ENCODE peak calls at places on chromosomes 2 and 18, in eight cellular contexts. One of them, this sample, is unnamed.

GRCh38 chr2:150472122-150472899 is 15.2 kb downstream of the RND3 start:
- DNase-seq in T-helper 17 cell: no peak
- DNase-seq in cardiac fibroblast: peak
- DNase-seq in activated T-cell treated with anti-CD3 and anti-CD28 coated beads, Interleukin-2, amount 50 U/mL, for 72 hours: no peak
- DNase-seq in CD4-positive, CD25-positive, alpha-beta regulatory T cell: no peak
- DNase-seq in Right ventricle myocardium inferior: peak
- DNase-seq in BJ: peak
- DNase-seq in stimulated activated CD8-positive, alpha-beta memory T cell treated with anti-CD3 and anti-CD28 coated beads, Interleukin-4, amount 100 ng/mL, for 1 hour: no peak
- DNase-seq in this sample: peak

GRCh38 chr18:2883137-2883671 is 36.4 kb downstream of the EMILIN2 start:
- DNase-seq in T-helper 17 cell: no peak
- DNase-seq in cardiac fibroblast: no peak
- DNase-seq in activated T-cell treated with anti-CD3 and anti-CD28 coated beads, Interleukin-2, amount 50 U/mL, for 72 hours: peak
- DNase-seq in CD4-positive, CD25-positive, alpha-beta regulatory T cell: no peak
- DNase-seq in Right ventricle myocardium inferior: no peak
- DNase-seq in BJ: no peak
- DNase-seq in stimulated activated CD8-positive, alpha-beta memory T cell treated with anti-CD3 and anti-CD28 coated beads, Interleukin-4, amount 100 ng/mL, for 1 hour: no peak
- DNase-seq in this sample: no peak

GRCh38 chr18:77749189-77749588 is 499.5 kb downstream of the GALR1 start:
- DNase-seq in T-helper 17 cell: no peak
- DNase-seq in cardiac fibroblast: peak
- DNase-seq in activated T-cell treated with anti-CD3 and anti-CD28 coated beads, Interleukin-2, amount 50 U/mL, for 72 hours: peak
- DNase-seq in CD4-positive, CD25-positive, alpha-beta regulatory T cell: no peak
- DNase-seq in Right ventricle myocardium inferior: no peak
- DNase-seq in BJ: no peak
- DNase-seq in stimulated activated CD8-positive, alpha-beta memory T cell treated with anti-CD3 and anti-CD28 coated beads, Interleukin-4, amount 100 ng/mL, for 1 hour: no peak
- DNase-seq in this sample: peak

GRCh38 chr2:14423145-14423906 is 209.2 kb upstream of the LRATD1 start:
- DNase-seq in T-helper 17 cell: no peak
- DNase-seq in cardiac fibroblast: no peak
- DNase-seq in activated T-cell treated with anti-CD3 and anti-CD28 coated beads, Interleukin-2, amount 50 U/mL, for 72 hours: no peak
- DNase-seq in CD4-positive, CD25-positive, alpha-beta regulatory T cell: no peak
- DNase-seq in Right ventricle myocardium inferior: no peak
- DNase-seq in BJ: no peak
- DNase-seq in stimulated activated CD8-positive, alpha-beta memory T cell treated with anti-CD3 and anti-CD28 coated beads, Interleukin-4, amount 100 ng/mL, for 1 hour: no peak
- DNase-seq in this sample: no peak

GRCh38 chr18:60245096-60245495 is 127.5 kb downstream of the MC4R start:
- DNase-seq in T-helper 17 cell: no peak
- DNase-seq in cardiac fibroblast: no peak
- DNase-seq in activated T-cell treated with anti-CD3 and anti-CD28 coated beads, Interleukin-2, amount 50 U/mL, for 72 hours: no peak
- DNase-seq in CD4-positive, CD25-positive, alpha-beta regulatory T cell: no peak
- DNase-seq in Right ventricle myocardium inferior: no peak
- DNase-seq in BJ: no peak
- DNase-seq in stimulated activated CD8-positive, alpha-beta memory T cell treated with anti-CD3 and anti-CD28 coated beads, Interleukin-4, amount 100 ng/mL, for 1 hour: no peak
- DNase-seq in this sample: no peak

GRCh38 chr2:108323619-108324018 is 34.9 kb downstream of the SULT1C2 start:
- DNase-seq in T-helper 17 cell: no peak
- DNase-seq in cardiac fibroblast: peak
- DNase-seq in activated T-cell treated with anti-CD3 and anti-CD28 coated beads, Interleukin-2, amount 50 U/mL, for 72 hours: no peak
- DNase-seq in CD4-positive, CD25-positive, alpha-beta regulatory T cell: no peak
- DNase-seq in Right ventricle myocardium inferior: no peak
- DNase-seq in BJ: no peak
- DNase-seq in stimulated activated CD8-positive, alpha-beta memory T cell treated with anti-CD3 and anti-CD28 coated beads, Interleukin-4, amount 100 ng/mL, for 1 hour: no peak
- DNase-seq in this sample: no peak

GRCh38 chr18:7329036-7329435 is 98.1 kb downstream of the LRRC30 start:
- DNase-seq in T-helper 17 cell: no peak
- DNase-seq in cardiac fibroblast: peak
- DNase-seq in activated T-cell treated with anti-CD3 and anti-CD28 coated beads, Interleukin-2, amount 50 U/mL, for 72 hours: no peak
- DNase-seq in CD4-positive, CD25-positive, alpha-beta regulatory T cell: no peak
- DNase-seq in Right ventricle myocardium inferior: no peak
- DNase-seq in BJ: no peak
- DNase-seq in stimulated activated CD8-positive, alpha-beta memory T cell treated with anti-CD3 and anti-CD28 coated beads, Interleukin-4, amount 100 ng/mL, for 1 hour: no peak
- DNase-seq in this sample: no peak

GRCh38 chr2:127563458-127564428 is 28.3 kb downstream of the MYO7B start:
- DNase-seq in T-helper 17 cell: no peak
- DNase-seq in cardiac fibroblast: no peak
- DNase-seq in activated T-cell treated with anti-CD3 and anti-CD28 coated beads, Interleukin-2, amount 50 U/mL, for 72 hours: peak
- DNase-seq in CD4-positive, CD25-positive, alpha-beta regulatory T cell: no peak
- DNase-seq in Right ventricle myocardium inferior: no peak
- DNase-seq in BJ: no peak
- DNase-seq in stimulated activated CD8-positive, alpha-beta memory T cell treated with anti-CD3 and anti-CD28 coated beads, Interleukin-4, amount 100 ng/mL, for 1 hour: no peak
- DNase-seq in this sample: no peak

GRCh38 chr2:164109006-164109405 is 373.2 kb upstream of the FIGN start:
- DNase-seq in T-helper 17 cell: no peak
- DNase-seq in cardiac fibroblast: no peak
- DNase-seq in activated T-cell treated with anti-CD3 and anti-CD28 coated beads, Interleukin-2, amount 50 U/mL, for 72 hours: no peak
- DNase-seq in CD4-positive, CD25-positive, alpha-beta regulatory T cell: no peak
- DNase-seq in Right ventricle myocardium inferior: no peak
- DNase-seq in BJ: no peak
- DNase-seq in stimulated activated CD8-positive, alpha-beta memory T cell treated with anti-CD3 and anti-CD28 coated beads, Interleukin-4, amount 100 ng/mL, for 1 hour: no peak
- DNase-seq in this sample: no peak

GRCh38 chr2:158969717-158970521 is 1.5 kb downstream of the TANC1 start:
- DNase-seq in T-helper 17 cell: no peak
- DNase-seq in cardiac fibroblast: peak
- DNase-seq in activated T-cell treated with anti-CD3 and anti-CD28 coated beads, Interleukin-2, amount 50 U/mL, for 72 hours: peak
- DNase-seq in CD4-positive, CD25-positive, alpha-beta regulatory T cell: no peak
- DNase-seq in Right ventricle myocardium inferior: no peak
- DNase-seq in BJ: no peak
- DNase-seq in stimulated activated CD8-positive, alpha-beta memory T cell treated with anti-CD3 and anti-CD28 coated beads, Interleukin-4, amount 100 ng/mL, for 1 hour: no peak
- DNase-seq in this sample: peak

GRCh38 chr18:12659904-12660605 is 2.1 kb upstream of the SPIRE1 start:
- DNase-seq in T-helper 17 cell: no peak
- DNase-seq in cardiac fibroblast: peak
- DNase-seq in activated T-cell treated with anti-CD3 and anti-CD28 coated beads, Interleukin-2, amount 50 U/mL, for 72 hours: peak
- DNase-seq in CD4-positive, CD25-positive, alpha-beta regulatory T cell: no peak
- DNase-seq in Right ventricle myocardium inferior: no peak
- DNase-seq in BJ: no peak
- DNase-seq in stimulated activated CD8-positive, alpha-beta memory T cell treated with anti-CD3 and anti-CD28 coated beads, Interleukin-4, amount 100 ng/mL, for 1 hour: no peak
- DNase-seq in this sample: no peak

GRCh38 chr2:178315083-178315482 is 120.8 kb downstream of the OSBPL6 start:
- DNase-seq in T-helper 17 cell: no peak
- DNase-seq in cardiac fibroblast: no peak
- DNase-seq in activated T-cell treated with anti-CD3 and anti-CD28 coated beads, Interleukin-2, amount 50 U/mL, for 72 hours: no peak
- DNase-seq in CD4-positive, CD25-positive, alpha-beta regulatory T cell: no peak
- DNase-seq in Right ventricle myocardium inferior: no peak
- DNase-seq in BJ: no peak
- DNase-seq in stimulated activated CD8-positive, alpha-beta memory T cell treated with anti-CD3 and anti-CD28 coated beads, Interleukin-4, amount 100 ng/mL, for 1 hour: no peak
- DNase-seq in this sample: no peak

GRCh38 chr2:175431054-175431780 is 249.7 kb upstream of the ATP5MC3 start:
- DNase-seq in T-helper 17 cell: no peak
- DNase-seq in cardiac fibroblast: no peak
- DNase-seq in activated T-cell treated with anti-CD3 and anti-CD28 coated beads, Interleukin-2, amount 50 U/mL, for 72 hours: no peak
- DNase-seq in CD4-positive, CD25-positive, alpha-beta regulatory T cell: no peak
- DNase-seq in Right ventricle myocardium inferior: no peak
- DNase-seq in BJ: no peak
- DNase-seq in stimulated activated CD8-positive, alpha-beta memory T cell treated with anti-CD3 and anti-CD28 coated beads, Interleukin-4, amount 100 ng/mL, for 1 hour: no peak
- DNase-seq in this sample: no peak

GRCh38 chr2:46284260-46284659 is 12.9 kb upstream of the EPAS1 start:
- DNase-seq in T-helper 17 cell: no peak
- DNase-seq in cardiac fibroblast: no peak
- DNase-seq in activated T-cell treated with anti-CD3 and anti-CD28 coated beads, Interleukin-2, amount 50 U/mL, for 72 hours: no peak
- DNase-seq in CD4-positive, CD25-positive, alpha-beta regulatory T cell: no peak
- DNase-seq in Right ventricle myocardium inferior: no peak
- DNase-seq in BJ: no peak
- DNase-seq in stimulated activated CD8-positive, alpha-beta memory T cell treated with anti-CD3 and anti-CD28 coated beads, Interleukin-4, amount 100 ng/mL, for 1 hour: no peak
- DNase-seq in this sample: no peak

GRCh38 chr18:35511428-35511827 is 13.7 kb upstream of the INO80C start:
- DNase-seq in T-helper 17 cell: no peak
- DNase-seq in cardiac fibroblast: no peak
- DNase-seq in activated T-cell treated with anti-CD3 and anti-CD28 coated beads, Interleukin-2, amount 50 U/mL, for 72 hours: no peak
- DNase-seq in CD4-positive, CD25-positive, alpha-beta regulatory T cell: no peak
- DNase-seq in Right ventricle myocardium inferior: no peak
- DNase-seq in BJ: no peak
- DNase-seq in stimulated activated CD8-positive, alpha-beta memory T cell treated with anti-CD3 and anti-CD28 coated beads, Interleukin-4, amount 100 ng/mL, for 1 hour: no peak
- DNase-seq in this sample: no peak

This sample was measured in Caco-2.